ENCODE peak calls at places on chromosomes 16 and 17, in seven cellular contexts. One of them, this sample, is unnamed.

GRCh38 chr16:15035163-15035729 is 20.6 kb downstream of the NTAN1 start:
- DNase-seq in CD8-positive, alpha-beta T cell: no peak
- DNase-seq in GM13977: no peak
- DNase-seq in type B pancreatic cell: no peak
- DNase-seq in NCI-H2081: no peak
- DNase-seq in Calu3: no peak
- DNase-seq in T-cell: no peak
- DNase-seq in this sample: peak

GRCh38 chr17:4199818-4200402 is 56.9 kb downstream of the CYB5D2 start:
- DNase-seq in CD8-positive, alpha-beta T cell: peak
- DNase-seq in GM13977: peak
- DNase-seq in type B pancreatic cell: no peak
- DNase-seq in NCI-H2081: no peak
- DNase-seq in Calu3: peak
- DNase-seq in T-cell: peak
- DNase-seq in this sample: no peak

GRCh38 chr16:67082891-67083290 is 26.9 kb upstream of the PHAF1 start:
- DNase-seq in CD8-positive, alpha-beta T cell: no peak
- DNase-seq in GM13977: no peak
- DNase-seq in type B pancreatic cell: no peak
- DNase-seq in NCI-H2081: no peak
- DNase-seq in Calu3: no peak
- DNase-seq in T-cell: no peak
- DNase-seq in this sample: no peak

GRCh38 chr17:18285296-18285695 is 24.8 kb downstream of the MIEF2 start:
- DNase-seq in CD8-positive, alpha-beta T cell: no peak
- DNase-seq in GM13977: no peak
- DNase-seq in type B pancreatic cell: no peak
- DNase-seq in NCI-H2081: no peak
- DNase-seq in Calu3: no peak
- DNase-seq in T-cell: no peak
- DNase-seq in this sample: no peak

GRCh38 chr16:66930189-66930588 is 4.0 kb downstream of the CIAO2B start:
- DNase-seq in CD8-positive, alpha-beta T cell: no peak
- DNase-seq in GM13977: no peak
- DNase-seq in type B pancreatic cell: no peak
- DNase-seq in NCI-H2081: no peak
- DNase-seq in Calu3: peak
- DNase-seq in T-cell: no peak
- DNase-seq in this sample: no peak

GRCh38 chr17:83067718-83068261 is 11.6 kb upstream of the METRNL start:
- DNase-seq in CD8-positive, alpha-beta T cell: no peak
- DNase-seq in GM13977: no peak
- DNase-seq in type B pancreatic cell: no peak
- DNase-seq in NCI-H2081: no peak
- DNase-seq in Calu3: no peak
- DNase-seq in T-cell: no peak
- DNase-seq in this sample: peak

GRCh38 chr17:57911834-57912673 is 43.2 kb downstream of the CUEDC1 start:
- DNase-seq in CD8-positive, alpha-beta T cell: no peak
- DNase-seq in GM13977: no peak
- DNase-seq in type B pancreatic cell: no peak
- DNase-seq in NCI-H2081: peak
- DNase-seq in Calu3: peak
- DNase-seq in T-cell: no peak
- DNase-seq in this sample: peak

GRCh38 chr17:48596000-48596734 is 2.6 kb upstream of the HOXB5 start:
- DNase-seq in CD8-positive, alpha-beta T cell: no peak
- DNase-seq in GM13977: no peak
- DNase-seq in type B pancreatic cell: no peak
- DNase-seq in NCI-H2081: peak
- DNase-seq in Calu3: no peak
- DNase-seq in T-cell: no peak
- DNase-seq in this sample: no peak

GRCh38 chr16:65782537-65783290 is 583.8 kb upstream of the CDH5 start:
- DNase-seq in CD8-positive, alpha-beta T cell: no peak
- DNase-seq in GM13977: no peak
- DNase-seq in type B pancreatic cell: no peak
- DNase-seq in NCI-H2081: no peak
- DNase-seq in Calu3: no peak
- DNase-seq in T-cell: no peak
- DNase-seq in this sample: peak

GRCh38 chr17:76164331-76164730 is 23.3 kb upstream of the FOXJ1 start:
- DNase-seq in CD8-positive, alpha-beta T cell: no peak
- DNase-seq in GM13977: no peak
- DNase-seq in type B pancreatic cell: no peak
- DNase-seq in NCI-H2081: no peak
- DNase-seq in Calu3: no peak
- DNase-seq in T-cell: no peak
- DNase-seq in this sample: no peak

GRCh38 chr17:36017799-36018198 is at the start of gene CCL23:
- DNase-seq in CD8-positive, alpha-beta T cell: no peak
- DNase-seq in GM13977: no peak
- DNase-seq in type B pancreatic cell: no peak
- DNase-seq in NCI-H2081: no peak
- DNase-seq in Calu3: no peak
- DNase-seq in T-cell: no peak
- DNase-seq in this sample: no peak

This sample was measured in aorta.